ENCODE peak calls at places on chromosomes 12 and 14, in eight cellular contexts. F, J, K, C, H, U, G and N are unnamed samples.

GRCh38 chr14:91444335-91445020 is 26.9 kb upstream of the CCDC88C start:
- DNase-seq in F (no peak), J (no peak), K (no peak), C (no peak), H (no peak), U (no peak), G (no peak), N (no peak)

GRCh38 chr12:48454675-48455074 is 17.7 kb upstream of the ANP32D start:
- DNase-seq in F (no peak), J (peak), K (peak), C (peak), H (no peak), U (no peak), G (no peak), N (no peak)

GRCh38 chr14:106044949-106045596 is 518.7 kb downstream of the TMEM121 start:
- DNase-seq in F (no peak), J (peak), K (no peak), C (peak), H (peak), U (peak), G (no peak), N (no peak)

GRCh38 chr12:13606290-13606689 is 375.1 kb downstream of the GRIN2B start:
- DNase-seq in F (no peak), J (no peak), K (no peak), C (no peak), H (no peak), U (no peak), G (no peak), N (no peak)

GRCh38 chr12:49777800-49778748 is 36.7 kb downstream of the TMBIM6 start:
- DNase-seq in F (no peak), J (peak), K (peak), C (peak), H (no peak), U (peak), G (peak), N (no peak)

GRCh38 chr12:7869137-7869536 is 3.6 kb downstream of the SLC2A14 start:
- DNase-seq in F (no peak), J (peak), K (no peak), C (peak), H (no peak), U (no peak), G (no peak), N (no peak)

GRCh38 chr14:41022932-41023331 is 583.7 kb upstream of the LRFN5 start:
- DNase-seq in F (no peak), J (no peak), K (peak), C (peak), H (no peak), U (no peak), G (no peak), N (no peak)

GRCh38 chr14:102539544-102540309 is 30.2 kb upstream of the ANKRD9 start:
- DNase-seq in F (no peak), J (no peak), K (peak), C (peak), H (peak), U (no peak), G (peak), N (no peak)

GRCh38 chr14:90624732-90625444 is 191.3 kb downstream of the TTC7B start:
- DNase-seq in F (no peak), J (no peak), K (no peak), C (no peak), H (no peak), U (no peak), G (no peak), N (peak)

GRCh38 chr12:79886917-79887519 is 47.9 kb downstream of the PPP1R12A start:
- DNase-seq in F (peak), J (peak), K (peak), C (peak), H (no peak), U (no peak), G (no peak), N (no peak)

GRCh38 chr14:38755036-38755435 is 348.0 kb downstream of the SEC23A start:
- DNase-seq in F (no peak), J (peak), K (no peak), C (no peak), H (no peak), U (no peak), G (no peak), N (no peak)

GRCh38 chr12:124433147-124433874 is 134.1 kb downstream of the NCOR2 start:
- DNase-seq in F (no peak), J (no peak), K (no peak), C (no peak), H (peak), U (no peak), G (peak), N (no peak)

GRCh38 chr12:55926738-55927587 is 731 bp downstream of the PYM1 start:
- DNase-seq in F (peak), J (peak), K (peak), C (peak), H (peak), U (peak), G (peak), N (peak)

GRCh38 chr12:54529581-54529980 is 19.8 kb upstream of the PDE1B start:
- DNase-seq in F (no peak), J (no peak), K (no peak), C (no peak), H (no peak), U (no peak), G (no peak), N (no peak)

GRCh38 chr12:115871714-115872113 is 405.8 kb downstream of the MED13L start:
- DNase-seq in F (no peak), J (peak), K (peak), C (peak), H (no peak), U (peak), G (no peak), N (no peak)

GRCh38 chr12:54052745-54053624 is 650 bp upstream of the HOXC4 start:
- DNase-seq in F (peak), J (peak), K (peak), C (no peak), H (no peak), U (no peak), G (no peak), N (no peak)

GRCh38 chr14:94334837-94335236 is 11.7 kb upstream of the SERPINA6 start:
- DNase-seq in F (no peak), J (no peak), K (peak), C (no peak), H (no peak), U (no peak), G (no peak), N (no peak)

GRCh38 chr14:94338023-94338422 is 14.9 kb upstream of the SERPINA6 start:
- DNase-seq in F (no peak), J (no peak), K (no peak), C (no peak), H (no peak), U (no peak), G (no peak), N (no peak)

GRCh38 chr14:94341654-94342333 is 18.7 kb upstream of the SERPINA6 start:
- DNase-seq in F (no peak), J (peak), K (no peak), C (no peak), H (no peak), U (no peak), G (no peak), N (peak)

GRCh38 chr14:94340533-94340932 is 17.4 kb upstream of the SERPINA6 start:
- DNase-seq in F (no peak), J (no peak), K (no peak), C (no peak), H (no peak), U (no peak), G (no peak), N (no peak)

GRCh38 chr14:94337274-94337673 is 14.1 kb upstream of the SERPINA6 start:
- DNase-seq in F (no peak), J (peak), K (peak), C (peak), H (no peak), U (no peak), G (no peak), N (no peak)
- TF ChIP-seq CTCF in F (no peak), J (no peak), K (no peak), C (no peak), H (no peak), U (no peak), G (no peak), N (no peak)

DNA sequence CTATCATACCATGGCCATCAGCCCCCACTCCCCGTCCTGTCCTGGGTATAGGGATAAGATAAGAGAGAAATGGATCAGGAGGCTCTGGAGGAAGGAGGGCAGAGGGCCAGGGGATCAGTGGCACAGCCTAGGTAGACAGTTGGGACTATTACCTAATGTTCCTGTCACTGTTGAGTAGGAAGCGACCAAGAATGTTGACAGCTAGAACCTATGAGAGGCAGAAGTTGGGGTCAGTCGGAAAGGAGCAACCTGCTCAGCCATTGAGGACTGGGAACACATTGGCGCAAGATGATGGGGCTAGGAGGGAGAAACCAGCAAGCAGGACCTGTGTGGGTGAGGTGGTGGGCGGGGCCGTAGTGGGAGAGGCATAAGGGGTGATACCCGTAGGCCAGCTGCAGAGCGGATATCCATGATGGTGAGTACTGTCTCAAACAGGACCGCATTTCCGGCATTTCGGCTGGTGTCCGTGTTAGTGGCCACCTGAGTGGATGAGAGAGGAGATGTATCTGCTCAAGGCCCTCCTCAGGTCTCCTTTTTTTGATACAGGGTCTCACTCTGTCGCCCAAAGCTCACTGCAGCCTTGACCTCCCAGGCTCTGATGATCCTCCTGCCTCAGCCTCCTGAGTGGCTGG is 3.3 kb downstream of the AP1G2 start:
- DNase-seq in F (no peak), J (no peak), K (no peak), C (no peak), H (no peak), U (no peak), G (no peak), N (no peak)
- H3K4me3 ChIP-seq in F (no peak), J (no peak), K (no peak), C (no peak), H (no peak), U (no peak), G (no peak), N (no peak)

DNA sequence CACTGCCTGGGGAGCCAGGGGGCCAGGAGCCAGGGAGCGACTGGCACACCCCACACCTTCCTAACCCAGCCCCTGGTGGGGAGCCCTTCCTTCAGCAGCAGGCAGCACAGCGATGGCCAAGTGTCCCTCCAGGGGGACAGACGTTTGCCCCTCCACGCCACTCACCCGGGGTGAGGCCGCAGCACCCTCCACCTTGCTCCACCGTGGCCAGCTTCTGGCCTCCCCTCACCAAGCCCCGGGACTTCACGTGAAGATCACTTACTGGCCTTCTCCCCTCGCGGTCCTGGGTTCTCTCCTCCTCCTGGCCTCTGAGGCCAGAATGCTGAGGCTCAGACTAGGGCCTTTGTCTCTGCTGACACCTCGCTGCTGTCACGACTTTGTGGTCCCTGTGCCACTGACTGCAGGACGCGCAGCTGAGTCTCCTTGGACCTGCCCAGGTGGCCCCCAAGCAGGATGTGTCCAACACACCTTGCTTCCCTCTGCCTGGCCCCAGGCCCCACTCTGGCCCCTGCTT is 3.5 kb upstream of the ASPG start:
- DNase-seq in F (no peak), J (no peak), K (no peak), C (no peak), H (no peak), U (peak), G (peak), N (no peak)
- TF ChIP-seq CTCF in F (no peak), J (no peak), K (no peak), C (no peak), H (no peak), U (no peak), G (no peak), N (no peak)

DNA sequence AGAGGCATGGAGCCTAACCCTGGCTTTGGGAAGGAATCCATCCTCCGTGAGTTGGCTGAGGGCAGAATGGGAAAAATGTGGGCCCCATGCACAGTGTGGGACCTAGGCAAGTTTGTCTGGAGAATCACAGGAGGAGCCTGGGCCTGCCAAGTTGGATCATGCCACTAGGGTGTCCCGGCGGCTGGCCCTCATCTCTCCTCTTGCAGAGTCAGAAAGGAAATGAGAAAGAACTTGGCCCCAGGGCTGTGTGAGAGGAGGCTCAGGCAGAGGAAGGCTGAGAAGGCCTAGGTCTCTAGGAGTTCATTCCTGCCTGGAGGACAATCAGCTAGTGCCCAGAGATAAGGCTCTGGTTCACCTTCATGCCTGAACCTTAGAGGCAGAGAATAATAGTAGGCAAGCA is 2.5 kb upstream of the ESRRB start:
- DNase-seq in F (no peak), J (no peak), K (no peak), C (no peak), H (no peak), U (no peak), G (no peak), N (no peak)
- H3K4me3 ChIP-seq in F (no peak), J (no peak), K (no peak), C (no peak), H (no peak), U (no peak), G (no peak), N (no peak)

GRCh38 chr14:30608533-30609006 is 13.5 kb upstream of the SCFD1 start:
- DNase-seq in F (no peak), J (peak), K (peak), C (peak), H (no peak), U (no peak), G (no peak), N (no peak)

GRCh38 chr14:30607156-30607780 is 14.9 kb upstream of the SCFD1 start:
- DNase-seq in F (no peak), J (peak), K (peak), C (peak), H (no peak), U (no peak), G (no peak), N (no peak)

GRCh38 chr14:30614155-30614554 is 8.0 kb upstream of the SCFD1 start:
- DNase-seq in F (no peak), J (no peak), K (no peak), C (no peak), H (no peak), U (no peak), G (no peak), N (no peak)

DNA sequence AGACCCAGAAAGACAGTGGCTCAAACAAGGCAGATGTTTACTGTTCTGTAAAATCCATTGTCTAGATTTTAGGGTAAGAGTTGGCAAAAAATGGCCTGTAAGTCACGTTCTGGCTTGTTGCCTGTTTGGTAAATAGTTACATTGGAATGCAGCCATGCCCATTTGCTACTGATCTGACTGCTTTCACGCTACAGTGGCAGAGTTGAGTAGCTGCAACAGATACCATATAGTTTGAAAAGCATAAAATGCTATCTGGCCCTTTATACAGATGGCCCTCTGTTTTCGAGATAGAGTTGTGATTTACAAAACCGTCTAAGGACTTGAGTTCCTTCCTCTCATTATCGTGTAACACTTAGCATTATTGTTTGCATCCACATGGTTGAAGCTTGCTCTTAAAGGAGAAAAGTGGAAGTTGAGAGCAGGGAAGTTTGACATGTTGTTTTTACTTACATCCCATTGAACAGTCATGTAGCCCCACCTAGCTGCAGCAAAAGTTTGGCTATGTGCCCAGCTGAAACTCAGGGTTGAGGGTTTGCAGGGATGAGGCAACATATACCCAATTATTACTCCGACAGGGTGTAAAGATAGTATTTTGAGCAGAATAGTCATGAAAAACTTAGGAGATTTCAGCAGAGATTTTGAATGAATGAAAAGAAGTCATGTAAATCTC is 11.3 kb upstream of the SCFD1 start:
- DNase-seq in F (no peak), J (peak), K (peak), C (peak), H (peak), U (peak), G (no peak), N (no peak)
- TF ChIP-seq CTCF in F (no peak), J (peak), K (peak), C (peak), H (peak), U (no peak), G (peak), N (no peak)